ENCODE peak calls at places on chromosomes 16 and 17, in nine cellular contexts. Z, I, J, V, U, C, H, G and B are unnamed samples.

GRCh38 chr17:81556863-81557262 is 4.7 kb upstream of the FAAP100 start:
- DNase-seq in Z (no peak), I (peak), J (no peak), V (no peak), U (no peak), C (no peak), H (no peak), G (no peak), B (no peak)

GRCh38 chr17:16937431-16937830 is 34.5 kb downstream of the TNFRSF13B start:
- DNase-seq in Z (no peak), I (no peak), J (no peak), V (no peak), U (no peak), C (no peak), H (no peak), G (no peak), B (no peak)

GRCh38 chr17:38872671-38873385 is 3.0 kb downstream of the LASP1 start:
- DNase-seq in Z (no peak), I (no peak), J (no peak), V (no peak), U (no peak), C (no peak), H (no peak), G (no peak), B (no peak)

GRCh38 chr17:2551928-2552327 is 40.2 kb upstream of the METTL16 start:
- DNase-seq in Z (no peak), I (no peak), J (no peak), V (no peak), U (no peak), C (no peak), H (no peak), G (no peak), B (no peak)

GRCh38 chr17:62043140-62043539 is 21.9 kb downstream of the MED13 start:
- DNase-seq in Z (no peak), I (no peak), J (no peak), V (no peak), U (no peak), C (no peak), H (no peak), G (no peak), B (no peak)

GRCh38 chr16:88785106-88785924 is at the start of gene PIEZO1:
- DNase-seq in Z (peak), I (peak), J (no peak), V (peak), U (no peak), C (peak), H (peak), G (peak), B (no peak)

GRCh38 chr17:35404360-35404759 is 27.9 kb downstream of the SLFN12 start:
- DNase-seq in Z (no peak), I (no peak), J (no peak), V (no peak), U (no peak), C (peak), H (no peak), G (no peak), B (no peak)

GRCh38 chr16:414395-415169 is 10.9 kb upstream of the RAB11FIP3 start:
- DNase-seq in Z (no peak), I (no peak), J (no peak), V (no peak), U (no peak), C (no peak), H (no peak), G (no peak), B (no peak)

GRCh38 chr16:72001180-72001890 is 1.1 kb upstream of the PKD1L3 start:
- DNase-seq in Z (no peak), I (no peak), J (no peak), V (no peak), U (no peak), C (no peak), H (no peak), G (no peak), B (no peak)

GRCh38 chr17:68749742-68750562 is 148.8 kb upstream of the FAM20A start:
- DNase-seq in Z (no peak), I (no peak), J (no peak), V (no peak), U (no peak), C (no peak), H (no peak), G (no peak), B (no peak)

GRCh38 chr17:72916991-72917390 is 175.5 kb downstream of the SLC39A11 start:
- DNase-seq in Z (no peak), I (no peak), J (no peak), V (no peak), U (no peak), C (peak), H (no peak), G (no peak), B (no peak)

GRCh38 chr16:21283521-21284289 is 5.6 kb upstream of the CRYM start:
- DNase-seq in Z (peak), I (peak), J (no peak), V (peak), U (no peak), C (peak), H (no peak), G (peak), B (no peak)

GRCh38 chr17:2691965-2692780 is 19.4 kb downstream of the CLUH start:
- DNase-seq in Z (no peak), I (peak), J (no peak), V (peak), U (no peak), C (no peak), H (no peak), G (no peak), B (no peak)

GRCh38 chr16:85798901-85799496 is 345 bp downstream of the EMC8 start:
- DNase-seq in Z (no peak), I (no peak), J (no peak), V (no peak), U (no peak), C (peak), H (peak), G (peak), B (peak)

GRCh38 chr17:37516131-37516561 is 26.5 kb downstream of the DUSP14 start:
- DNase-seq in Z (no peak), I (no peak), J (no peak), V (no peak), U (no peak), C (peak), H (no peak), G (no peak), B (peak)

GRCh38 chr17:62892069-62892675 is 73.9 kb upstream of the TANC2 start:
- DNase-seq in Z (no peak), I (no peak), J (no peak), V (no peak), U (no peak), C (no peak), H (no peak), G (no peak), B (no peak)

GRCh38 chr17:11506635-11507034 is 91.6 kb upstream of the DNAH9 start:
- DNase-seq in Z (no peak), I (no peak), J (no peak), V (no peak), U (no peak), C (no peak), H (no peak), G (no peak), B (no peak)

DNA sequence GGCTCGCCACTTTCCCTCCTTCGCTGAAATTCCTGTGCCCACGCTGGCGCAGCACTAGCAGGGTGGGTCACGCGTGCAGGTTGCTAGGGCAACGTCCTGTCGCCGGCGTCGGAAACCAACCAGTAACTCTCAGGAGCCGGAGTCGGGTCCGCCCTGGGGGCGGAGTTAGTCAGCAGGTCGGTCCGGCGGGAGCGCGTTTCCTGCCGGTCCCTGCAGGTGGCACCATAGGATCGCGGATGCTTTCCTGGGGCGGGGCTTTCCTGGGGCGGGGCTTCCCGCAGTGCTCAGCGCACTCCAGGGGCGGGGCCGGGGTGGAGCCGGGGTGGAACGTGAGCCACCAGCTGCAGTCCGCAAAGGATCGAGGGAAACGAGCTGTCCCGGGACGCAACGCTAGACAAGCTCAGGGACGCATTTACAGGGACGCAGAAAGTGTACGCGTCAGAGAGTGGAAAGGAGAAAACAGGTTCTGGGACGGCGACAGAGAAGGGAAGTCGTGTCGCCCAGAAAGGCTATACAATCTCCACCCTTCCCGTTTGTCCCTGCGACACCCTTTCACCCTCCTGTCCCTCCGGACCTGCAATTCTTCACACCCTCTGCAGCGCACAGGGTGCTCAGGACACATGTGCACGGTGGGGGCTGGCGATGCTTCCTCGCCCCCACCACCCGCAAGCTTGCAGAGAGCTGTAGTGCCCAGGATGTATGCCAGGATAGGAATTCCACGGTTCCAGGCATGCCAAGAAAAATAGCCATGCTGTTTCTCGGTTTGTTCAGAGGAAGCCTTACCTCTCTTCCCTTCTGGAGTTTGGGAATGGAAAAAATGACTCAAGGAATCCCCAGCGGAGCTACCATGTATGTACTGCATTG is 12.3 kb downstream of the COPZ2 start:
- DNase-seq in Z (peak), I (peak), J (peak), V (peak), U (peak), C (peak), H (peak), G (peak), B (peak)
- TF ChIP-seq POLR2A in Z (peak), I (peak), J (peak), V (no peak), U (no peak), C (no peak), H (no peak), G (peak), B (peak)

GRCh38 chr16:68264128-68265077 is at the start of gene SLC7A6:
- DNase-seq in Z (peak), I (peak), J (peak), V (peak), U (no peak), C (peak), H (peak), G (peak), B (peak)
- TF ChIP-seq POLR2A in Z (peak), I (no peak), J (peak), V (peak), U (no peak), C (peak), H (peak), G (peak), B (peak)

GRCh38 chr16:4768549-4769305 is 1.8 kb upstream of the ZNF500 start:
- DNase-seq in Z (peak), I (peak), J (peak), V (peak), U (peak), C (peak), H (peak), G (peak), B (peak)
- TF ChIP-seq POLR2A in Z (peak), I (peak), J (peak), V (no peak), U (peak), C (no peak), H (peak), G (peak), B (peak)

GRCh38 chr16:86983621-86984020 is 333.6 kb downstream of the C16orf95 start:
- DNase-seq in Z (no peak), I (no peak), J (no peak), V (no peak), U (no peak), C (no peak), H (no peak), G (no peak), B (no peak)

GRCh38 chr16:86986136-86986535 is 331.1 kb downstream of the C16orf95 start:
- DNase-seq in Z (no peak), I (no peak), J (no peak), V (no peak), U (no peak), C (no peak), H (no peak), G (no peak), B (no peak)

GRCh38 chr16:86985656-86986030 is 331.5 kb downstream of the C16orf95 start:
- DNase-seq in Z (no peak), I (no peak), J (no peak), V (no peak), U (no peak), C (no peak), H (no peak), G (no peak), B (no peak)

GRCh38 chr16:86984286-86984685 is 332.9 kb downstream of the C16orf95 start:
- DNase-seq in Z (no peak), I (peak), J (no peak), V (no peak), U (no peak), C (no peak), H (no peak), G (no peak), B (no peak)

DNA sequence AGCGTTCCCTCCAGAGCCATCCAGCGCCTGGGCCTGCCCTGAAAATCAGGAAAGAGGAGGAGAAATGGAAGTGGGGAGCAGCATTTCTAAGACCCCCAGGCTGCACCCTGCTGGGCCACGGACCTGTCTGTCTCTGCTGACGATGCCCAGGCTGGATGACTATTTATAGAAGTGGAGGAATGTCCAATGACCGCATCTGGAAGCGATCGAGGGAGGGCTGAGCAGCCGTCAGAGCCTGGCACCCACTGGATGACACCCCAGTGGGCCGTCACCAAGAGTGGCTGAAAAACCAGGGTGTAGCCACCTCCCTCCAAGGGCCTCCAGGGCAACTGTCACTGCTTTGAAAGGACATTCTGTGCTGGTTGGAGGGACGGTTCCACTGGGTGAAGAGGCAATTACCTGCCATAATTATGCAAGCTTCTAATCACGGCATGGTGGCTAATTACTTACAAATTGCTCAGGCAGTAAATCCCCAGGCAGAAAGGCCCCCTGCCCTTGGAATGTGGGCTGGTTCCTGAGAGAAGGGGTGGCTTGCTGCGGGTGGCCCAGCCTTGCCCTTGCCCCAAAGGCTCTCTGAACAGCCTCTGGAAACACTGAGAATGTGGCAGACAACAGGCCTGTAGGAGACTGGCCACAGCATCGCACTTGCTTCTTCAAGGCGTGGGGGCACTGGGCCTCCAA is 332.1 kb downstream of the C16orf95 start:
- DNase-seq in Z (no peak), I (no peak), J (no peak), V (peak), U (no peak), C (no peak), H (no peak), G (no peak), B (no peak)
- TF ChIP-seq POLR2A in Z (no peak), I (no peak), J (no peak), V (no peak), U (no peak), C (no peak), H (no peak), G (no peak), B (no peak)

GRCh38 chr17:76452102-76452645 is 778 bp downstream of the UBE2O start:
- DNase-seq in Z (no peak), I (no peak), J (no peak), V (no peak), U (no peak), C (no peak), H (no peak), G (no peak), B (no peak)

GRCh38 chr17:76451480-76451879 is 1.5 kb downstream of the UBE2O start:
- DNase-seq in Z (no peak), I (no peak), J (no peak), V (no peak), U (no peak), C (no peak), H (no peak), G (no peak), B (no peak)

GRCh38 chr17:76449126-76449525 is 3.8 kb downstream of the UBE2O start:
- DNase-seq in Z (no peak), I (no peak), J (no peak), V (no peak), U (no peak), C (no peak), H (no peak), G (no peak), B (no peak)

GRCh38 chr17:76453431-76453743 is 435 bp upstream of the UBE2O start:
- DNase-seq in Z (no peak), I (no peak), J (no peak), V (no peak), U (no peak), C (no peak), H (no peak), G (no peak), B (no peak)

DNA sequence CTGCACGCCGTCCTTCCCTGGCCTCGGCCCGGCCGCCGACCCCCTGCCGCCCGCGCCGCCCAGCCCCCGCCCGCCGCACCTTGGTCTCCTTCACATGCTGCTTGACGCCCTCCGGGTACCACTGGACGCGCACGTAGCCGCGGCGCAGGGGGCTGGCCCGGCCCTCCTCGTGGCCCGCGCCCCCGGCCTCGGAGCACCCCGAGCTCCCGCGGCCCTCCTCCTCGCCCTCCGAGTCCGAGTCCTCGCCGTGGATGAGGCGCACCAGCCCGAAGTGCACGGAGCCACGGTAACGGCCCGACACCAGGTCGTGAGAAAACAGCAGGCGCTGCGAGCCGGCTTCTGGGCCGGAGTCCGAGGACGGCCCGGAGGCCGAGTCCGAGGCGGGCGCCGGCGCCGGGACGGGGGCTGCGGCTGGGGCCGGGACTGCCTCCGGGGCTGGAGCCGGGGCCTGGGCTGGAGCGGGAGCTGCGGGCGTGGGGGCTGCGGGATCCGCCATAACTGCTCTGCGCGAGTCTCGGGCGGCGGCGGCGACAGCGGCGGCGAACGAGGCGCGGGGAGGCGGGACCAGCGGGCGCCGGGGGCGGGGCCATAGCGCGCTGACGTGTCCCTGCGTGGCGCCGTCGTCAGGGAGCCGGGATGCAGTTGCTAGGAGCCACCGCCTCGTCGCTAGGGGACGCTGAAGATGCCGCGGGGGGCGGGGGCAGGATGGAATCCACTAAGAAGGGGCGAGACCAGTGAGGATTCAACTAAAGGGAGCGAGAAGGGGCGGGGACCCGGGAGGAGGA is at the start of gene UBE2O:
- DNase-seq in Z (peak), I (peak), J (peak), V (peak), U (peak), C (peak), H (peak), G (peak), B (peak)
- TF ChIP-seq POLR2A in Z (peak), I (peak), J (peak), V (no peak), U (no peak), C (peak), H (peak), G (peak), B (peak)

DNA sequence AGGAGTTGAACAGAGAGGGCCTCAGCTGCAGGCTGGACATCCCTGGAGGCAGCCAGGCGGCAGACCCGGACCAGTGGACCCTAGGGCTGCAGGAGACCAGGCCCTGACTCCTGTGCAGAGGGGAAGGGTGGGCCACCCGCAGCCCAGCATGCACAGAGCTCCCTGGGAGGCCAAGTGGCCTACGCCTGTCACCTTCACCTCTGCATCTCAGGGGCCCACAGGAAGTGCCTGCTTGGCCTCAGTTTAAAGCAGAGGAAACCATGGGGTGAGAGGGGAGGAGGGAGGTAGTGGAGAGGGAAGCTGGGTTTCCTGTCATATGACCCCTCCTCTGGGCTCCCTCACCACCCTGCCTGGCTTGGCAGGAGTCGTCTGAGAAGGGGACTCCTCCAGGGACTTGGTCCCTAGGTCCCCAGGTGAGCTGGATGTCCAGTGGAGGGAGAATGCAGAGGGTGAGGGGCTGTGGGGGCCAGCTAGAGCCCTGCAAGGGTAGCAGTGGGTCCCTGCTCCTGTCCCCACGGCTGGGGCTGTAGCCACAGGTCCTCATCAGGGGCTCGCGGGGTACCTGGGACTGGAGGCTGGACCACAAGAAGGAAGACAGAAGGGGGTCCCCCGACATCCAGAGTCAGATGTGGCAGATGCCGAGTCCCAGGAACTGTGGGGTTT is at the start of gene TMC8:
- DNase-seq in Z (no peak), I (no peak), J (no peak), V (no peak), U (no peak), C (no peak), H (peak), G (no peak), B (no peak)
- TF ChIP-seq POLR2A in Z (no peak), I (no peak), J (no peak), V (no peak), U (no peak), C (no peak), H (peak), G (no peak), B (no peak)

DNA sequence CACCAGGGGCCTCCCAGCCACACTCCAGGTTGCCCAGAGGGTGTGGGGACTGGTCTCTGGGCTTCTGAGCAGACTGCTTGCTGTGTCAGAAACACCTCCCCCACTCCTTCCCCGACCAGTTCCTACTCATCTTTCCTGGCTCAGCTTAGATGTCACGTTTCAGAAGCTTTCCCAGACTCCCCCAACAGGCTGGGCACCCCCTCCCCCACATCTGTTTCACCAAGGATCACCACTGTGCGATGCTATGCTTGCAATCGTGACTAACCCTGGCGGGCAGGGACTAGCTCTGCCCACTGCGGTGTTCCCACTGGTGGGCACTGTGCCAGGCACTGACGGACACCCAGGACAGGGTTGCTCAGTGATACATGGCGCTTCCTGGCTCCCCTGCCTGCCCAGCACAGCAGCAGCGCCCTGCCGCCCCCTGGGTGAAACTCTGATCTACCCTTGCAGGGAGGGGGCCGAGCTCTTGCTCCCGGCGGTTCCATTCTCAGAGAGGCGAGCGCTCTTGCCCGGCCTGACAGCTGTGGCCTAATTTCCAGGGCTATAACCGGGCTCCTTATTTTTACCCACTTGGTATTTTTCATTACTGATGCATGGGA is 29.4 kb upstream of the MTSS2 start:
- DNase-seq in Z (peak), I (no peak), J (no peak), V (peak), U (no peak), C (peak), H (no peak), G (peak), B (peak)
- TF ChIP-seq POLR2A in Z (no peak), I (no peak), J (no peak), V (no peak), U (no peak), C (peak), H (no peak), G (no peak), B (no peak)